ENCODE peak calls at places on chromosomes 5 and 9, in four cellular contexts. C is GM18507, T is HTR-8/SVneo, K is AML-193. P is an unnamed sample.

GRCh38 chr5:93184041-93184440 is 397.0 kb downstream of the NR2F1-AS1 start:
- DNase-seq in K (no peak), C (no peak), T (no peak), P (no peak)

GRCh38 chr5:168679515-168679920 is 100.3 kb upstream of the PANK3 start:
- DNase-seq in C (peak), K (peak), T (peak), P (no peak)

GRCh38 chr9:129513282-129513681 is 107.6 kb downstream of the C9orf50 start:
- DNase-seq in K (no peak), C (no peak), T (no peak), P (no peak)

GRCh38 chr9:113375057-113376023 is 1.4 kb downstream of the HDHD3 start:
- DNase-seq in K (no peak), T (no peak), C (no peak), P (no peak)

GRCh38 chr9:90433398-90433890 is 209.2 kb downstream of the DIRAS2 start:
- DNase-seq in C (no peak), K (no peak), T (no peak), P (no peak)

GRCh38 chr9:27429436-27429835 is 94.7 kb upstream of the IFNK start:
- DNase-seq in K (no peak), C (no peak), T (no peak), P (no peak)

GRCh38 chr5:112742424-112742823 is 4.7 kb downstream of the APC start:
- DNase-seq in T (no peak), K (no peak), C (no peak), P (no peak)

GRCh38 chr9:132488611-132489010 is 78.6 kb downstream of the CFAP77 start:
- DNase-seq in C (no peak), T (no peak), K (no peak), P (no peak)

GRCh38 chr9:126499005-126499910 is 114.5 kb upstream of the LMX1B start:
- DNase-seq in T (peak), K (no peak), C (no peak), P (no peak)